ENCODE peak calls at places on chromosomes 6 and 20, in ten cellular contexts. J is body of pancreas, W is bronchial epithelial cell, N is NT2/D1, R is epithelial cell of esophagus, L is heart right ventricle, K is IMR-90, M is astrocyte of the cerebellum, V is skeletal muscle cell, I is fibroblast of lung. P is an unnamed sample.

GRCh38 chr6:149834513-149835481 is 29.4 kb downstream of the LRP11 start:
- DNase-seq in W (peak), K (peak), N (peak), V (no peak), J (peak), R (peak), I (peak), M (peak), L (no peak), P (no peak)

GRCh38 chr6:8579372-8579771 is 144.0 kb upstream of the SLC35B3 start:
- DNase-seq in R (peak), L (no peak), I (peak), N (no peak), J (no peak), V (no peak), M (peak), W (peak), K (no peak), P (no peak)

GRCh38 chr20:3461191-3461874 is 9.5 kb upstream of the ATRN start:
- DNase-seq in K (peak), R (no peak), W (no peak), I (no peak), M (peak), N (no peak), L (no peak), V (peak), J (no peak), P (no peak)

GRCh38 chr6:87074051-87074711 is 20.7 kb downstream of the CGA start:
- DNase-seq in M (no peak), K (no peak), N (no peak), L (peak), R (no peak), V (no peak), I (no peak), J (peak), W (no peak), P (peak)

GRCh38 chr6:105452376-105452775 is 49.5 kb upstream of the PREP start:
- DNase-seq in J (no peak), K (no peak), L (no peak), W (no peak), R (no peak), N (no peak), I (no peak), V (no peak), M (no peak), P (no peak)

GRCh38 chr20:17525132-17525531 is 6.0 kb downstream of the BFSP1 start:
- DNase-seq in J (no peak), I (no peak), L (no peak), K (no peak), V (no peak), M (no peak), W (no peak), N (no peak), R (no peak), P (no peak)

GRCh38 chr6:30686908-30687658 is 638 bp upstream of the PPP1R18 start:
- DNase-seq in I (peak), V (peak), M (peak), N (no peak), W (peak), L (peak), R (peak), K (peak), J (peak), P (no peak)

GRCh38 chr20:22429175-22430153 is 154.9 kb downstream of the FOXA2 start:
- DNase-seq in I (no peak), J (no peak), W (no peak), N (no peak), K (no peak), V (no peak), M (no peak), R (no peak), L (no peak), P (no peak)

GRCh38 chr6:42453649-42454427 is 2.1 kb upstream of the TRERF1 start:
- DNase-seq in K (peak), V (no peak), M (no peak), J (peak), L (peak), N (no peak), R (peak), W (peak), I (peak), P (no peak)

GRCh38 chr6:293185-294174 is 1.2 kb downstream of the DUSP22 start:
- DNase-seq in J (no peak), M (no peak), N (no peak), K (no peak), W (peak), R (peak), L (peak), I (peak), V (no peak), P (peak)

GRCh38 chr20:57139342-57140093 is 126.9 kb downstream of the BMP7 start:
- DNase-seq in K (no peak), V (no peak), R (no peak), L (no peak), W (no peak), I (no peak), J (no peak), M (no peak), N (no peak), P (no peak)

GRCh38 chr20:63070301-63070625 is 63.5 kb upstream of the BHLHE23 start:
- DNase-seq in J (no peak), M (no peak), I (no peak), V (no peak), L (no peak), K (no peak), N (no peak), R (no peak), W (no peak), P (no peak)

GRCh38 chr20:52049001-52049731 is 142.4 kb downstream of the ZFP64 start:
- DNase-seq in K (peak), J (no peak), I (peak), L (no peak), R (no peak), M (no peak), V (no peak), W (no peak), N (peak), P (no peak)

GRCh38 chr20:52047811-52048302 is 143.7 kb downstream of the ZFP64 start:
- DNase-seq in W (no peak), J (no peak), L (no peak), I (peak), N (peak), R (no peak), V (peak), M (peak), K (peak), P (no peak)

GRCh38 chr20:52054123-52054522 is 137.5 kb downstream of the ZFP64 start:
- DNase-seq in R (no peak), J (no peak), L (no peak), W (no peak), I (no peak), N (no peak), M (no peak), V (no peak), K (no peak), P (no peak)

DNA sequence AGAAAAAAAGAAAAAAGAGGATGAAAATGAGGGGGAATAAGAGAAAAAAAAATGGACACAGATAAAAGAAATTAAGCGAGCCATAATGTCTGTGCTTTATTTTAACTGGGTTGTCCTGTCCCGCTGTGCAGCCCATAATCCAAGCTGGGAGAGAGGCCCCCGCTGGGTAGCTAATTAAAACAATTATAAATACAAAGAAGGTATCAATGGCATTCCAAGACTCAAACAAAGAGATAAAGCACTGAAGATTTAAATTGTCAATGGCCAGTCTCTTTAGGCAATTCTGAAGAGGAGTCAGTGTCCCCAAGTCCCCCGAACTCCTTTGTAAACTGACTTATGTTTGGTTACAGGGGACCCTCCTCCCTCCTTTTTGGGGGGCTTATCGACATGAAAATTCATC is 143.2 kb downstream of the ZFP64 start:
- DNase-seq in J (no peak), I (no peak), W (no peak), V (no peak), N (peak), R (no peak), M (no peak), K (no peak), L (no peak), P (no peak)
- H3K4me3 ChIP-seq in J (no peak), I (no peak), W (no peak), V (no peak), N (no peak), R (no peak), M (no peak), K (no peak), L (no peak), P (no peak)

GRCh38 chr6:148509152-148509571 is 166.5 kb downstream of the SASH1 start:
- DNase-seq in R (no peak), K (peak), I (peak), N (no peak), J (no peak), V (no peak), L (no peak), M (no peak), W (no peak), P (no peak)
- H3K4me3 ChIP-seq in R (no peak), K (peak), I (peak), N (peak), J (no peak), V (peak), L (peak), M (peak), W (no peak), P (no peak)

GRCh38 chr20:53707341-53708102 is 113.9 kb upstream of the ZNF217 start:
- DNase-seq in L (no peak), K (peak), M (no peak), J (no peak), I (peak), W (no peak), R (no peak), N (no peak), V (peak), P (no peak)

GRCh38 chr20:53706008-53706481 is 112.4 kb upstream of the ZNF217 start:
- DNase-seq in N (no peak), M (no peak), L (no peak), K (peak), J (no peak), V (no peak), W (no peak), I (peak), R (peak), P (no peak)

GRCh38 chr20:53706511-53707031 is 112.9 kb upstream of the ZNF217 start:
- DNase-seq in M (no peak), J (no peak), K (peak), W (no peak), I (peak), N (no peak), R (no peak), L (no peak), V (peak), P (no peak)

GRCh38 chr20:53711333-53712211 is 117.9 kb upstream of the ZNF217 start:
- DNase-seq in J (no peak), W (no peak), N (no peak), V (no peak), I (no peak), R (no peak), K (no peak), L (no peak), M (no peak), P (no peak)

GRCh38 chr20:53708129-53708968 is 114.7 kb upstream of the ZNF217 start:
- DNase-seq in I (peak), L (no peak), J (no peak), W (no peak), N (no peak), V (peak), K (peak), R (no peak), M (peak), P (no peak)
- H3K4me3 ChIP-seq in I (no peak), L (no peak), J (no peak), W (no peak), N (no peak), V (no peak), K (no peak), R (no peak), M (no peak), P (no peak)

GRCh38 chr6:110491299-110491643 is 14.9 kb upstream of the SLC22A16 start:
- DNase-seq in W (no peak), V (no peak), N (no peak), K (no peak), L (no peak), J (no peak), I (no peak), R (no peak), M (no peak), P (no peak)

GRCh38 chr6:110493253-110493800 is 16.9 kb upstream of the SLC22A16 start:
- DNase-seq in N (no peak), V (no peak), K (no peak), I (no peak), L (no peak), W (no peak), M (no peak), J (no peak), R (no peak), P (no peak)

GRCh38 chr6:110490110-110490509 is 13.7 kb upstream of the SLC22A16 start:
- DNase-seq in N (no peak), K (no peak), I (no peak), R (no peak), L (no peak), V (no peak), J (no peak), W (no peak), M (no peak), P (no peak)

GRCh38 chr6:110492584-110492983 is 16.2 kb upstream of the SLC22A16 start:
- DNase-seq in I (peak), J (no peak), K (peak), L (no peak), N (no peak), W (peak), V (no peak), M (no peak), R (peak), P (no peak)

GRCh38 chr6:110491644-110492317 is 15.4 kb upstream of the SLC22A16 start:
- DNase-seq in L (no peak), V (peak), I (peak), M (no peak), N (no peak), J (no peak), W (peak), K (peak), R (peak), P (no peak)
- H3K4me3 ChIP-seq in L (no peak), V (no peak), I (no peak), M (no peak), N (no peak), J (no peak), W (peak), K (no peak), R (no peak), P (no peak)

GRCh38 chr20:2208897-2209296 is 86.9 kb upstream of the TGM3 start:
- DNase-seq in I (no peak), J (no peak), M (no peak), R (no peak), K (no peak), W (no peak), N (no peak), V (no peak), L (no peak), P (no peak)

GRCh38 chr20:2204021-2204420 is 91.8 kb upstream of the TGM3 start:
- DNase-seq in R (no peak), L (no peak), W (no peak), N (no peak), I (no peak), V (no peak), K (no peak), M (no peak), J (no peak), P (no peak)

GRCh38 chr20:2210646-2211556 is 84.9 kb upstream of the TGM3 start:
- DNase-seq in N (no peak), M (no peak), J (no peak), I (peak), V (peak), W (peak), L (no peak), K (peak), R (peak), P (no peak)

GRCh38 chr20:2206957-2207769 is 88.6 kb upstream of the TGM3 start:
- DNase-seq in V (no peak), J (peak), R (peak), I (peak), N (peak), L (peak), K (peak), M (no peak), W (no peak), P (no peak)

DNA sequence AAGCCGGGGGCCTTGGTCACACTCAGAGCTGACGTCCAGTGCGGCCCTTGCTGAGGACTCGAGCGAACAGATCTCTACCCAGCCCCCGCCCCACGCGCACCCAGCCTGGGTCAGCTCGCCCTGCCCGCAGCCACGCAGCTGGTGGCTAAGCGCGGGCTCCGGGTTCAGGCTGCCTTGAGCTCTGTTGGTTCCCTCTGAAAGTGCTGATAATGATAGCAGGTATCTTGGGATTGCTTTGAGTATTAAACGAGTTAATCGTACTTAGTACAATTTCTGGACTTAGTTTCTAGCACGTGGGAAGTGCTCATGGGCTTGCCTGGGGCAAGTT is 88.1 kb upstream of the TGM3 start:
- DNase-seq in J (no peak), W (no peak), K (no peak), V (no peak), M (no peak), L (no peak), N (no peak), R (no peak), I (no peak), P (no peak)
- H3K4me3 ChIP-seq in J (no peak), W (peak), K (peak), V (peak), M (peak), L (peak), N (peak), R (peak), I (no peak), P (peak)

GRCh38 chr6:136737343-136738177 is 54.7 kb downstream of the MAP3K5 start:
- DNase-seq in I (peak), K (peak), R (peak), N (no peak), M (no peak), W (peak), J (peak), L (no peak), V (no peak), P (peak)
- H3K4me3 ChIP-seq in I (no peak), K (no peak), R (no peak), N (no peak), M (no peak), W (no peak), J (no peak), L (no peak), V (no peak), P (peak)

P was measured in epithelial cell of proximal tubule.